ENCODE peak calls at places on chromosome 15, in five cellular contexts. H, G, T, R and B are unnamed samples. For H3K27me3 and H3K36me3, the result is how much of the 10 kb centered on the place peaks cover.

GRCh38 chr15:32730677-32731654 is 13.2 kb downstream of the GREM1 start:
- DNase-seq in G (no peak), R (no peak), H (no peak), T (no peak), B (peak)

GRCh38 chr15:45126535-45127158 is 3.0 kb downstream of the DUOXA1 start:
- DNase-seq in T (no peak), R (peak), H (no peak), G (no peak), B (no peak)

GRCh38 chr15:26864664-26865191 is 2.1 kb upstream of the GABRA5 start:
- DNase-seq in R (peak), G (no peak), T (no peak), H (no peak), B (no peak)

GRCh38 chr15:39752991-39753390 is 29.6 kb downstream of the FSIP1 start:
- DNase-seq in R (no peak), T (no peak), H (no peak), G (no peak), B (no peak)

GRCh38 chr15:31100738-31101137 is 787 bp downstream of the TRPM1 start:
- DNase-seq in T (no peak), G (no peak), R (no peak), H (no peak), B (no peak)

GRCh38 chr15:68564173-68564572 is 14.6 kb upstream of the CORO2B start:
- DNase-seq in G (peak), H (no peak), R (no peak), T (no peak), B (no peak)

GRCh38 chr15:35479423-35479822 is 66.5 kb downstream of the DPH6 start:
- DNase-seq in T (no peak), G (no peak), H (no peak), R (no peak), B (no peak)

GRCh38 chr15:50257206-50257735 is 8.3 kb downstream of the HDC start:
- DNase-seq in T (no peak), H (no peak), G (no peak), R (no peak), B (peak)

GRCh38 chr15:23648920-23649515 is 1.4 kb upstream of the MAGEL2 start:
- DNase-seq in H (no peak), R (no peak), T (no peak), G (no peak), B (no peak)

GRCh38 chr15:69828181-69828828 is 269.4 kb downstream of the TLE3 start:
- DNase-seq in R (no peak), T (no peak), G (no peak), H (no peak), B (no peak)

GRCh38 chr15:93333826-93334225 is 244.8 kb upstream of the RGMA start:
- DNase-seq in G (no peak), R (no peak), H (no peak), T (no peak), B (no peak)

GRCh38 chr15:60507596-60508424 is 28.9 kb upstream of the ICE2 start:
- DNase-seq in R (peak), T (no peak), H (no peak), G (no peak), B (no peak)

GRCh38 chr15:90595760-90596155 is 66.0 kb downstream of the CRTC3 start:
- DNase-seq in G (no peak), R (no peak), T (no peak), H (no peak), B (no peak)

GRCh38 chr15:25859838-25860645 is 3.1 kb downstream of the ATP10A start:
- DNase-seq in R (no peak), H (no peak), G (peak), T (no peak), B (peak)
- H3K27me3 ChIP-seq in R (under half), H (under half), G (under half), T (under half), B (under half)

GRCh38 chr15:64400583-64400982 is 12.9 kb downstream of the TRIP4 start:
- DNase-seq in G (no peak), H (no peak), T (no peak), R (no peak), B (no peak)
- H3K36me3 ChIP-seq in G (under half), H (half or more), T (half or more), R (under half), B (under half)

GRCh38 chr15:96340348-96340610 is 9.8 kb downstream of the NR2F2 start:
- DNase-seq in G (no peak), R (no peak), T (no peak), H (no peak), B (no peak)
- H3K27me3 ChIP-seq in G (under half), R (under half), T (under half), H (under half), B (under half)

GRCh38 chr15:78003539-78004008 is 73.9 kb downstream of the TBC1D2B start:
- DNase-seq in T (no peak), G (no peak), H (no peak), R (no peak), B (no peak)
- H3K36me3 ChIP-seq in T (half or more), G (under half), H (under half), R (half or more), B (half or more)

DNA sequence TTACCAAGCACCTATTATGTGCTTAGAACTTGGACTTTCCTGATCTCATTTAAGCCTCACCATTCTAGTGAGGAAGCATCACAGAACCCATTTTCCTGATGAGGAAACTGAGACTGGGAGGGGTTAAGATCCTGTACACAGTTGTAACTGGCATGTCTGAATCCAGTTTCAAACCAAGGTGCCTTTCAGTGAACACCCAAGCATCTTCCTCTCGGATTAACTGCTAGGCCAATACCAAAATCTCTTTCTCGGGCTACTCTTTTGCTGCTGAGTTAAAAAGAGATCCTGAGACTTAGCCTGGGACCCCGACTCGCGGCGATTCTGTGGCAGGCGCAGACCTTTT is 578 bp upstream of the CEMIP start:
- DNase-seq in H (no peak), T (no peak), R (no peak), G (no peak), B (no peak)
- H3K27me3 ChIP-seq in H (under half), T (under half), R (under half), G (under half), B (under half)

DNA sequence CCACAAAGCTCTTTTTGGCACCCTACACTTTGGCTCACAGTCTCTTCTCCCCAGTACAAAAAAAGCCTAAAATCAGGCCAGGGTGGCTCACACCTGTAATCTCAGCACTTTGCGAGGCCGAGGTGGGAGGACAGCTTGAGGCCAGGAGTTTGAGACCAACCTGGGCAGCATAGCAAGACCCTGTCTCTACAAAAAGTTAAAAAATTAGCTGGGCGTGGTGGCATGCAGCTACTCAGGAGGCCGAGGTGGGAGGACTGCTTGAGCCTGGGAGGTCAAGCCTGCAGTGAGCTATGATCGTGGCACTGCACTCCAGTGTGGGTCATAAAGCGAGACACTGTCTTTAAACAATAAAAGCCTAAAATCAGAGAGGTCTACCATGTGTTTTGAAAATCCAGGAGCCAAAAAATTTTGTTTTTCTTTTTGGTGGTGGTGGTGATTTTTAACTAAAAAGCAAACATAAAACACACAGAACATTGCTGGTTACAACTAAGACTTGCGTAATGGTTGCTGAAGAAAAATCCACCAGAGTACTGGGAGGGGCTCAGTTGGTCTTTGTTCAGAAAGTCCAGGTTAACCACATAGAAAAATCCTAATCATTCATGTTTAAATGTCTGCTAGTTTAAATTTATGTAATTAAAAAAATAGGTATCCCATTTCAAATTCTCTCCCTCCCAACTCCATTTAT is 1.6 kb upstream of the MAN2C1 start:
- DNase-seq in R (no peak), G (no peak), H (no peak), T (no peak), B (no peak)
- H3K36me3 ChIP-seq in R (under half), G (under half), H (half or more), T (half or more), B (under half)

DNA sequence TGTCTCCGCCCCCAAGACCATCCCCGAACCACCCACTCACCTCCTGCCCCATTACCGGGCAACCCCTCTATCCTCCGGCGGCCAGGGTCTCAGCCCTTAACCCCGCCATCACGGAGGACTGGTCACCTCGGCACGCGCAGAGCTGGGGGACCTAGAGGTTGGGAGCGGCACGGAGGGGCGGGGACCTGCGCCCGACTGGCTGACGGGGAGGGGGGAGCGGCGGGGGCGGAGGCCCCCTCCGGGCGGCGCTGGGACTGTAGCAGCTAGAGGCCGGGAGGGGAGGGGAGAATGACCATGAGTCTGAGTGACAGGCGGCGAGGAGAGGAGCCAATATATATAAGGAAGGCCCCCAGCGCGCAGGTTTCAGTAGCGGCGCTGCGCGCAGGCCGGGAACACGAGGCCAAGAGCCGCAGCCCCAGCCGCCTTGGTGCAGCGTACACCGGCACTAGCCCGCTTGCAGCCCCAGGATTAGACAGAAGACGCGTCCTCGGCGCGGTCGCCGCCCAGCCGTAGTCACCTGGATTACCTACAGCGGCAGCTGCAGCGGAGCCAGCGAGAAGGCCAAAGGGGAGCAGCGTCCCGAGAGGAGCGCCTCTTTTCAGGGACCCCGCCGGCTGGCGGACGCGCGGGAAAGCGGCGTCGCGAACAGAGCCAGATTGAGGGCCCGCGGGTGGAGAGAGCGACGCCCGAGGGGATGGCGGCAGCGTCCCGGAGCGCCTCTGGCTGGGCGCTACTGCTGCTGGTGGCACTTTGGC is at the start of gene DLL4:
- DNase-seq in R (peak), G (peak), T (no peak), H (peak), B (peak)
- H3K27me3 ChIP-seq in R (under half), G (half or more), T (under half), H (half or more), B (under half)

DNA sequence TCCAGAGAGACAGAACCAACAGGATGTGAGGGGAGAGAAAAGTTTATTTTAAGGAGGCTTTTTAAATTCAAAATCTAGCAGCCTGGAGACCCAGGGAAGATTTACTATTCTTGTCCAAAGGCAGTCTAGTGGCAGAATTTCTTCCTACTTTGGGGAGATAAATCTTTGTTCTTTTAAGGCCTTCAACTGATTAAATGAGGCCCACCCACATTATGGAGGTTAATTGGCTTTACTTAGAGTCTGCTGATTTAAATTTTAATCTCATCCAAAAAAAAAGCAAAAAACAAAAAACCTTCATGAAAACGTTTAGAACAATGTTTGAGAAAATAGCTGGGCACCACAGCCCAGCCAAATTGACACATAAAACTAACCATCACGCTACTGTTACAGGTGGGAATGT is 41.3 kb downstream of the TMOD3 start:
- DNase-seq in H (no peak), G (no peak), R (no peak), T (no peak), B (no peak)
- H3K36me3 ChIP-seq in H (under half), G (under half), R (under half), T (under half), B (under half)

GRCh38 chr15:89428246-89428645 is 68.1 kb downstream of the RHCG start:
- DNase-seq in T (no peak), H (no peak), G (no peak), R (no peak), B (no peak)
- H3K27me3 ChIP-seq in T (under half), H (under half), G (under half), R (under half), B (under half)

GRCh38 chr15:58985443-58985842 is 2.0 kb upstream of the RNF111 start:
- DNase-seq in R (peak), H (peak), G (no peak), T (no peak), B (no peak)
- H3K36me3 ChIP-seq in R (under half), H (under half), G (under half), T (under half), B (under half)